ENCODE peak calls at places on chromosome 1, in eight cellular contexts. L is neuronal stem cell; F is hypothalamus; S is stimulated activated CD8-positive, alpha-beta memory T cell treated with anti-CD3 and anti-CD28 coated beads, Interleukin-7, amount 100 ng/mL, for 1 hour; X is NCI-H1092; P is stimulated activated CD4-positive, alpha-beta T cell treated with anti-CD3 and anti-CD28 coated beads, Interleukin-15, amount 100 ng/mL, for 1 hour; Q is A549; A is M059J. C is an unnamed sample.

GRCh38 chr1:5513891-5514515 is 478.2 kb downstream of the NPHP4 start:
- DNase-seq in L (no peak), F (no peak), S (no peak), X (no peak), P (no peak), Q (no peak), A (peak), C (no peak)

GRCh38 chr1:19828546-19828945 is 13.5 kb upstream of the RNF186 start:
- DNase-seq in L (no peak), F (no peak), S (no peak), X (no peak), P (no peak), Q (no peak), A (peak), C (no peak)

GRCh38 chr1:145720556-145720877 is 1.2 kb downstream of the CD160 start:
- DNase-seq in L (no peak), F (no peak), S (no peak), X (no peak), P (no peak), Q (no peak), A (peak), C (no peak)

GRCh38 chr1:160546942-160547341 is 23.9 kb upstream of the SLAMF6 start:
- DNase-seq in L (no peak), F (no peak), S (no peak), X (no peak), P (no peak), Q (no peak), A (no peak), C (no peak)

GRCh38 chr1:157673008-157673407 is 27.6 kb downstream of the FCRL3 start:
- DNase-seq in L (no peak), F (no peak), S (no peak), X (no peak), P (no peak), Q (no peak), A (no peak), C (no peak)

GRCh38 chr1:18505666-18506065 is 24.9 kb downstream of the KLHDC7A start:
- DNase-seq in L (no peak), F (no peak), S (no peak), X (no peak), P (no peak), Q (no peak), A (no peak), C (no peak)

GRCh38 chr1:153353226-153353947 is 4.3 kb upstream of the S100A9 start:
- DNase-seq in L (no peak), F (no peak), S (no peak), X (peak), P (no peak), Q (peak), A (peak), C (no peak)

GRCh38 chr1:182877842-182878241 is 38.7 kb downstream of the DHX9 start:
- DNase-seq in L (no peak), F (no peak), S (no peak), X (no peak), P (no peak), Q (no peak), A (no peak), C (no peak)

GRCh38 chr1:31196685-31197084 is 43.0 kb downstream of the NKAIN1 start:
- DNase-seq in L (no peak), F (no peak), S (no peak), X (no peak), P (no peak), Q (no peak), A (peak), C (no peak)

GRCh38 chr1:234326493-234327366 is 46.5 kb upstream of the COA6 start:
- DNase-seq in L (peak), F (no peak), S (peak), X (peak), P (peak), Q (peak), A (peak), C (no peak)

C was measured in omental fat pad.